ENCODE peak calls at places on chromosome 17, in nine cellular contexts. H, Z, D, V, K, S, J, F and E are unnamed samples.

GRCh38 chr17:78409191-78409621 is 30.8 kb downstream of the PGS1 start:
- DNase-seq in H (no peak), Z (no peak), D (no peak), V (no peak), K (no peak), S (peak; percentile 47), J (no peak), F (no peak), E (no peak)

GRCh38 chr17:63753215-63753614 is 11.6 kb upstream of the STRADA start:
- DNase-seq in H (no peak), Z (no peak), D (no peak), V (no peak), K (no peak), S (no peak), J (no peak), F (no peak), E (no peak)

GRCh38 chr17:75048396-75048933 is 1.4 kb downstream of the KCTD2 start:
- DNase-seq in H (no peak), Z (peak; percentile 35), D (no peak), V (no peak), K (peak; percentile 10), S (peak; percentile 66), J (peak; percentile 74), F (no peak), E (no peak)

GRCh38 chr17:76251478-76252039 is 11.3 kb upstream of the RNF157 start:
- DNase-seq in H (no peak), Z (no peak), D (peak; percentile 61), V (no peak), K (no peak), S (no peak), J (no peak), F (no peak), E (no peak)

GRCh38 chr17:50697076-50697475 is 10.6 kb downstream of the ANKRD40 start:
- DNase-seq in H (no peak), Z (no peak), D (no peak), V (no peak), K (no peak), S (no peak), J (no peak), F (no peak), E (no peak)

GRCh38 chr17:17837966-17838962 is 1.5 kb upstream of the SREBF1 start:
- DNase-seq in H (peak; percentile 96), Z (peak; percentile 73), D (no peak), V (no peak), K (peak; percentile 24), S (peak; percentile 88), J (peak; percentile 78), F (peak; percentile 77), E (peak; percentile 72)

GRCh38 chr17:60695960-60696359 is 18.3 kb downstream of the BCAS3 start:
- DNase-seq in H (no peak), Z (no peak), D (no peak), V (no peak), K (peak; percentile 47), S (no peak), J (no peak), F (no peak), E (no peak)

GRCh38 chr17:49218941-49219913 is 8.7 kb downstream of the ABI3 start:
- DNase-seq in H (no peak), Z (no peak), D (no peak), V (peak; percentile 61), K (no peak), S (peak; percentile 75), J (no peak), F (no peak), E (no peak)

GRCh38 chr17:4722678-4723240 is 8.5 kb upstream of the MED11 start:
- DNase-seq in H (no peak), Z (no peak), D (no peak), V (no peak), K (no peak), S (no peak), J (no peak), F (no peak), E (no peak)

GRCh38 chr17:67751101-67752074 is 33.7 kb downstream of the NOL11 start:
- DNase-seq in H (no peak), Z (no peak), D (no peak), V (no peak), K (no peak), S (no peak), J (no peak), F (no peak), E (no peak)

GRCh38 chr17:79188048-79188447 is 113.4 kb downstream of the ENGASE start:
- DNase-seq in H (peak; percentile 64), Z (no peak), D (no peak), V (peak; percentile 97), K (no peak), S (no peak), J (peak; percentile 42), F (peak; percentile 88), E (no peak)

GRCh38 chr17:8734876-8735275 is 9.8 kb downstream of the CCDC42 start:
- DNase-seq in H (no peak), Z (no peak), D (no peak), V (no peak), K (no peak), S (no peak), J (no peak), F (no peak), E (no peak)

GRCh38 chr17:47087093-47087492 is 102.0 kb downstream of the CDC27 start:
- DNase-seq in H (peak; percentile 18), Z (no peak), D (no peak), V (no peak), K (no peak), S (no peak), J (no peak), F (no peak), E (no peak)
- H3K27ac ChIP-seq in H (no peak overlapping the region), Z (no peak overlapping the region), D (no peak overlapping the region), V (no peak overlapping the region), K (no peak overlapping the region), S (no peak overlapping the region), J (no peak overlapping the region), F (no peak overlapping the region), E (no peak overlapping the region)

DNA sequence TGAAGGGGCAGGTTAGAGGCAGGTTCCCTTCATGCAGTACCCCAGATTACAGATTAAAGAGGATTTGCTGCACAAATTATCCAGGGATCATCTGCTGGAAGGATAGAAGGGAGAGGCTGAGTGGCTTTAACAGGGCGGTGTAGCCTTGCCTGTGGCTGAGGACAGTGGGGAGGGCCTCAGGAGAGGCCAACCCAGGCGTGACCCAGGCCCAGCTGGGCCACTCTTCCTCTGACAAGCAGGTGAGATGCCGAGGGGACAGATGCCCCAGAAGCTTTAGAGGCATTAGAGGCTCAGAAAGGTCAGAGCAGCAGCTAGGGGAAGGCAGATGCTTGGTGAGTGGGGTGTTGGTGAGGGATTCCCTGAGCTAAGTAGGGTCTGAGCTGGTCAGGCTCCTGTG is 18.1 kb upstream of the MTMR4 start:
- DNase-seq in H (no peak), Z (no peak), D (no peak), V (peak; percentile 43), K (no peak), S (no peak), J (no peak), F (no peak), E (no peak)
- H3K27ac ChIP-seq in H (no peak overlapping the region), Z (peak overlapping the region; percentile 70), D (no peak overlapping the region), V (no peak overlapping the region), K (no peak overlapping the region), S (no peak overlapping the region), J (no peak overlapping the region), F (peak overlapping the region; percentile 81), E (no peak overlapping the region)

GRCh38 chr17:34246436-34246835 is 8.6 kb upstream of the CCL2 start:
- DNase-seq in H (no peak), Z (no peak), D (no peak), V (no peak), K (no peak), S (no peak), J (no peak), F (no peak), E (no peak)

GRCh38 chr17:34251186-34251585 is 3.9 kb upstream of the CCL2 start:
- DNase-seq in H (no peak), Z (no peak), D (no peak), V (no peak), K (no peak), S (no peak), J (no peak), F (no peak), E (no peak)

GRCh38 chr17:34246872-34247271 is 8.2 kb upstream of the CCL2 start:
- DNase-seq in H (no peak), Z (no peak), D (no peak), V (no peak), K (no peak), S (no peak), J (no peak), F (no peak), E (no peak)

GRCh38 chr17:34249497-34249877 is 5.6 kb upstream of the CCL2 start:
- DNase-seq in H (no peak), Z (no peak), D (peak; percentile 34), V (no peak), K (no peak), S (peak; percentile 27), J (no peak), F (no peak), E (no peak)

GRCh38 chr17:34248807-34249496 is 6.1 kb upstream of the CCL2 start:
- DNase-seq in H (no peak), Z (no peak), D (no peak), V (no peak), K (no peak), S (no peak), J (no peak), F (no peak), E (no peak)
- H3K27ac ChIP-seq in H (no peak overlapping the region), Z (peak overlapping the region; percentile 74), D (no peak overlapping the region), V (peak overlapping the region; percentile 98), K (peak overlapping the region; percentile 83), S (peak overlapping the region; percentile 42), J (no peak overlapping the region), F (peak overlapping the region; percentile 87), E (peak overlapping the region; percentile 73)

GRCh38 chr17:43014020-43014615 is 7.5 kb downstream of the IFI35 start:
- DNase-seq in H (no peak), Z (no peak), D (no peak), V (no peak), K (no peak), S (no peak), J (no peak), F (no peak), E (no peak)

GRCh38 chr17:43013296-43013695 is 6.7 kb downstream of the IFI35 start:
- DNase-seq in H (no peak), Z (no peak), D (no peak), V (no peak), K (no peak), S (no peak), J (no peak), F (no peak), E (no peak)

GRCh38 chr17:43016216-43016615 is 6.0 kb downstream of the VAT1 start:
- DNase-seq in H (no peak), Z (no peak), D (no peak), V (no peak), K (no peak), S (peak; percentile 51), J (no peak), F (no peak), E (no peak)

GRCh38 chr17:43014946-43015519 is 7.2 kb downstream of the VAT1 start:
- DNase-seq in H (no peak), Z (no peak), D (no peak), V (no peak), K (no peak), S (no peak), J (no peak), F (no peak), E (no peak)

DNA sequence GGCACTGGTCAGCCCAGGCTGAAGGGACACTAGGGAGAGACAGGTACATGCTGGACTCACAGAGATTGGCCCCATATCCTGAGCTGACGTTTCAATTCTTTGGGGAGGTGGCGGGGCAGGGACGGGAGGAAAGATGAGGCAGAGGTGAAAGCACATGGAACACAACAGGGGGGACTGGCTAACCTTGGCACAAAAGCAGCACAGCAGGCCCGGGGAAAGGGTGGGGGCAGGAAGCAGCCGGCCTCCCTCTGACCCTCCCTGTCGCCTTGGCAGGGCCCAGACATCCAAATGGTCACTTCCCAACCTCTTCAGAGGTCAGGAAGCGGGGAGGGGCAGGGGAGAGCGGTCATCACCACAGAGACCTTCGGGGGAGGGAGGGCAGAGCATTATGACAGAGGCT is 6.6 kb downstream of the VAT1 start:
- DNase-seq in H (no peak), Z (peak; percentile 56), D (peak; percentile 50), V (no peak), K (no peak), S (peak; percentile 91), J (no peak), F (no peak), E (peak; percentile 86)
- H3K27ac ChIP-seq in H (no peak overlapping the region), Z (peak overlapping the region; percentile 33), D (peak overlapping the region; percentile 67), V (no peak overlapping the region), K (no peak overlapping the region), S (peak overlapping the region; percentile 60), J (peak overlapping the region; percentile 65), F (no peak overlapping the region), E (peak overlapping the region; percentile 75)